ENCODE peak calls at places on chromosomes 4 and X, in seven cellular contexts. A, E, P, W, R, X and V are unnamed samples.

GRCh38 chr4:123520376-123520775 is 123.8 kb downstream of the SPRY1 start:
- DNase-seq in A (no peak), E (no peak), P (no peak), W (no peak), R (no peak), X (no peak), V (no peak)

GRCh38 chr4:74039065-74039763 is 725 bp upstream of the CXCL3 start:
- DNase-seq in A (no peak), E (no peak), P (no peak), W (no peak), R (no peak), X (no peak), V (no peak)

GRCh38 chrX:17520206-17520605 is 145.2 kb downstream of the NHS start:
- DNase-seq in A (no peak), E (no peak), P (no peak), W (no peak), R (no peak), X (no peak), V (no peak)

GRCh38 chrX:44572340-44572938 is 29.8 kb upstream of the FUNDC1 start:
- DNase-seq in A (no peak), E (no peak), P (no peak), W (no peak), R (no peak), X (no peak), V (no peak)

GRCh38 chrX:44675364-44676024 is 132.8 kb upstream of the FUNDC1 start:
- DNase-seq in A (no peak), E (peak; percentile 53), P (peak; percentile 78), W (no peak), R (no peak), X (no peak), V (peak; percentile 22)

GRCh38 chr4:30722092-30722915 is 2.1 kb downstream of the PCDH7 start:
- DNase-seq in A (no peak), E (no peak), P (no peak), W (no peak), R (no peak), X (no peak), V (no peak)

GRCh38 chr4:29861307-29861706 is 858.9 kb upstream of the PCDH7 start:
- DNase-seq in A (no peak), E (no peak), P (no peak), W (no peak), R (no peak), X (no peak), V (no peak)

GRCh38 chr4:52241916-52242315 is 190.8 kb downstream of the SPATA18 start:
- DNase-seq in A (no peak), E (no peak), P (no peak), W (no peak), R (no peak), X (no peak), V (peak; percentile 8)

GRCh38 chr4:12889054-12889453 is 595.1 kb downstream of the RAB28 start:
- DNase-seq in A (no peak), E (peak; percentile 39), P (no peak), W (no peak), R (no peak), X (no peak), V (no peak)

GRCh38 chr4:168449740-168450442 is 30.4 kb downstream of the DDX60L start:
- DNase-seq in A (no peak), E (peak; percentile 53), P (no peak), W (peak; percentile 2), R (peak; percentile 39), X (no peak), V (no peak)

GRCh38 chr4:119841361-119841760 is 212.8 kb upstream of the PDE5A start:
- DNase-seq in A (no peak), E (no peak), P (no peak), W (no peak), R (no peak), X (no peak), V (no peak)

GRCh38 chrX:9788908-9789307 is 2.7 kb downstream of the SHROOM2 start:
- DNase-seq in A (peak; percentile 76), E (no peak), P (no peak), W (no peak), R (no peak), X (no peak), V (no peak)